ENCODE peak calls at places on chromosomes 1 and 21, in five cellular contexts. E is endothelial cell of umbilical vein, L is breast epithelium, O is H1, V is spleen. F is an unnamed sample. For H3K4me1, the result is how much of the 10 kb centered on the place peaks cover.

GRCh38 chr1:8540266-8540926 is 222.5 kb downstream of the SLC45A1 start:
- DNase-seq in L (no peak), V (no peak), E (peak), O (no peak), F (no peak)

GRCh38 chr1:227543283-227544066 is 19.9 kb upstream of the ZNF678 start:
- DNase-seq in V (peak), E (no peak), L (peak), O (no peak), F (no peak)

GRCh38 chr1:110234691-110235090 is 24.6 kb downstream of the KCNC4 start:
- DNase-seq in V (no peak), L (no peak), E (no peak), O (no peak), F (no peak)

GRCh38 chr1:18009061-18009728 is 98.4 kb upstream of the IGSF21 start:
- DNase-seq in V (no peak), L (no peak), O (no peak), E (no peak), F (no peak)

GRCh38 chr1:190179817-190180216 is 297.8 kb downstream of the BRINP3 start:
- DNase-seq in E (no peak), V (no peak), O (no peak), L (no peak), F (no peak)

GRCh38 chr1:162485236-162485635 is 12.4 kb upstream of the UHMK1 start:
- DNase-seq in E (no peak), O (no peak), L (no peak), V (no peak), F (no peak)

GRCh38 chr21:41133896-41134522 is 34.0 kb upstream of the BACE2 start:
- DNase-seq in V (no peak), E (peak), L (no peak), O (no peak), F (no peak)

GRCh38 chr1:230303822-230304221 is 122.3 kb downstream of the PGBD5 start:
- DNase-seq in V (no peak), L (no peak), O (no peak), E (peak), F (no peak)

GRCh38 chr1:97384294-97384952 is 536.4 kb downstream of the DPYD start:
- DNase-seq in O (no peak), L (no peak), E (peak), V (no peak), F (no peak)

GRCh38 chr1:203437696-203438315 is 37.8 kb upstream of the PRELP start:
- DNase-seq in L (no peak), O (no peak), V (no peak), E (no peak), F (no peak)

GRCh38 chr1:174058639-174059038 is 36.5 kb upstream of the RC3H1 start:
- DNase-seq in V (no peak), E (no peak), O (no peak), L (no peak), F (no peak)

GRCh38 chr1:206030714-206031113 is 7.0 kb upstream of the CTSE start:
- DNase-seq in E (peak), V (peak), O (no peak), L (no peak), F (no peak)

GRCh38 chr21:26800455-26801454 is 44.5 kb downstream of the ADAMTS1 start:
- DNase-seq in L (no peak), E (no peak), O (no peak), V (no peak), F (no peak)

GRCh38 chr1:248834343-248834940 is 3.6 kb upstream of the ZNF672 start:
- DNase-seq in E (no peak), V (peak), L (no peak), O (no peak), F (no peak)

GRCh38 chr1:208258277-208258676 is 14.1 kb upstream of the PLXNA2 start:
- DNase-seq in V (no peak), E (no peak), O (no peak), L (no peak), F (no peak)

GRCh38 chr1:169538998-169539871 is 47.0 kb downstream of the F5 start:
- DNase-seq in L (no peak), E (no peak), O (no peak), V (no peak), F (no peak)

GRCh38 chr1:234611153-234611798 is 1.3 kb upstream of the IRF2BP2 start:
- DNase-seq in E (peak), V (no peak), O (peak), L (no peak), F (no peak)

GRCh38 chr21:26449161-26449560 is 123.9 kb downstream of the CYYR1 start:
- DNase-seq in L (no peak), O (no peak), V (no peak), E (peak), F (no peak)

GRCh38 chr1:170701962-170702361 is 38.0 kb downstream of the PRRX1 start:
- DNase-seq in V (no peak), O (no peak), E (no peak), L (no peak), F (no peak)

GRCh38 chr1:15671430-15671829 is 12.7 kb upstream of the PLEKHM2 start:
- DNase-seq in L (no peak), O (no peak), E (no peak), V (no peak), F (no peak)

GRCh38 chr1:154014154-154014910 is 23.8 kb downstream of the RPS27 start:
- DNase-seq in E (no peak), V (no peak), O (no peak), L (no peak), F (no peak)

GRCh38 chr1:71834570-71835441 is 447.5 kb downstream of the NEGR1 start:
- DNase-seq in E (peak), L (no peak), O (no peak), V (no peak), F (no peak)

GRCh38 chr1:3338725-3339070 is 115.8 kb upstream of the ARHGEF16 start:
- DNase-seq in V (no peak), O (no peak), E (no peak), L (no peak), F (no peak)

GRCh38 chr21:34201441-34201838 is 128.1 kb downstream of the MRPS6 start:
- DNase-seq in V (no peak), E (no peak), O (no peak), L (no peak), F (no peak)

GRCh38 chr1:33575324-33575879 is 103.0 kb downstream of the ZSCAN20 start:
- DNase-seq in E (no peak), V (no peak), L (no peak), O (no peak), F (no peak)

GRCh38 chr21:34107606-34108005 is 34.2 kb downstream of the MRPS6 start:
- DNase-seq in E (no peak), V (no peak), O (no peak), L (no peak), F (no peak)

GRCh38 chr1:180188103-180188506 is 33.4 kb downstream of the QSOX1 start:
- DNase-seq in O (no peak), V (no peak), E (peak), L (no peak), F (no peak)

GRCh38 chr1:160205242-160205973 is at the start of gene PEA15:
- DNase-seq in E (peak), O (no peak), L (peak), V (peak), F (peak)
- TF ChIP-seq POLR2AphosphoS5 in E (peak), O (peak), L (peak), V (peak), F (peak)

GRCh38 chr1:41734201-41734915 is 184.4 kb downstream of the HIVEP3 start:
- DNase-seq in O (no peak), V (no peak), L (no peak), E (no peak), F (no peak)

GRCh38 chr1:41735587-41736290 is 183.0 kb downstream of the HIVEP3 start:
- DNase-seq in E (no peak), V (no peak), L (no peak), O (no peak), F (no peak)

GRCh38 chr1:41733725-41734124 is 185.0 kb downstream of the HIVEP3 start:
- DNase-seq in L (no peak), O (no peak), V (peak), E (no peak), F (no peak)

GRCh38 chr1:41733021-41733420 is 185.7 kb downstream of the HIVEP3 start:
- DNase-seq in L (no peak), E (no peak), O (no peak), V (no peak), F (no peak)

DNA sequence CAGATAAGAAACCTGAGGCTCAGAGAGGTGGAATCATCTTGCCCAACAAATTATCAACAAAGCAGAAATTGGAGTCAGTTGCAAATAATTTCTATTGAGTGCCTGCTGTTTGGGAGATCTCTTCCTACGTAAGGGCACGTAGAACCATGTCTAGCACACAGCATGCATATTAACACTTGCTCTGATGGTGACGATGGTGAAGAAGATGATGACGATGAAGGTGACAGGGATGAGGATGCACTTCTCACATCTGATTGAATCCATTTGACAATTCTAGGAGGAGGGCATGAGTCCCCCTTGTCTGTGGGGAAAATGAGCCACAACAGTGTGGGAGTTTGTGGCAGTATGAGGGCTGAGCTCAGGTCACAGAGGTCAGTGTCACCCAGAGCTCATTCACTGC is 183.6 kb downstream of the HIVEP3 start:
- DNase-seq in L (no peak), V (no peak), E (no peak), O (no peak), F (no peak)
- H3K4me1 ChIP-seq in L (under half), V (under half), E (under half), O (under half), F (under half)

GRCh38 chr1:25247024-25247828 is at the start of gene RSRP1:
- DNase-seq in L (peak), E (peak), V (peak), O (peak), F (peak)
- TF ChIP-seq POLR2A in L (peak), E (peak), V (peak), O (peak), F (peak)

GRCh38 chr21:24050233-24050632 is 1557.0 kb downstream of the MRPL39 start:
- DNase-seq in L (no peak), V (no peak), E (no peak), O (no peak), F (no peak)

GRCh38 chr21:24046816-24047443 is 1560.4 kb downstream of the MRPL39 start:
- DNase-seq in V (no peak), E (peak), L (no peak), O (no peak), F (no peak)

GRCh38 chr21:24042687-24043086 is 1564.6 kb downstream of the MRPL39 start:
- DNase-seq in V (no peak), E (no peak), O (no peak), L (no peak), F (no peak)

GRCh38 chr21:24045373-24045772 is 1561.9 kb downstream of the MRPL39 start:
- DNase-seq in O (no peak), V (no peak), L (no peak), E (no peak), F (no peak)

DNA sequence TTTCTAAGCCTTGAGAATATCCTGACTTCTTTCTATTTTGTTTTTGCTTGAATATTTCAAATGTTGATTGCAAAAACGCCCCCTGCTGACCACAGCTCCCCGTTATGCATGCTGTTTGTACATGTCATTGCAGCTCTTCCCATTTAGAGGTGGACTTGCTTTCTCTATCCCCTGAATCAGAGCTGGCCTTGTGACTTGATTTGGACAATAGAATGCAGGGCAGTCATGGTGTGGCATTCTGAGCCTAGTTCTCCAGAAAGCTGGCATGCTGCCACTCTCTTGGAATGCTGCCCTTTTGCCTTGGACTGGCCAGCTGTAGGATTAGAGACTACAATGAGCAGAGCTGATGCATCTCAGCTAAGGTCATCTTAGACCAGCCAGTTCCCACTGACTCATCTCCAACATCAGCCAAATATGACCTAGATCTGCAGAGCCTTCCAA is 1561.5 kb downstream of the MRPL39 start:
- DNase-seq in E (peak), V (peak), L (peak), O (no peak), F (no peak)
- TF ChIP-seq POLR2AphosphoS5 in E (peak), V (peak), L (no peak), O (no peak), F (no peak)

DNA sequence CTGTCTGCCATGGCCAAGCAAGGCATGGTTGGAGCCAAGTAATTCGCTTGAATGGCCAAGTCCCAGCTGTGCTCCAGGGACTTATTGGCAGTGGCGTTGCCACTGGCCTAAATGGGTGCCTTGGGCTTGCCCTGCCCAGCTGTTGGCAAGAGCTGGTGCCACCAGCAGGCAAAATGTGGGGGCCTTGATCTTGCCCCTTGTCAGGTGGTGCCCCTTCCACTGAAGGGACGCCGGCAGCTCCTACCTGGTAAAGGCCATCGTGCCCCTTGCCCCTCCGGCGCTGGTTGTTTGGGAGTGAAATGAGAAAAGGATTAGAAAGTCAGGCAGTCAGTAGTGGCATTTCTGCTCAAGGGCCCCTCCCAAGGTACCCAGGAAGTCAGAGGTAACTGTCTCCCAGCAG is 85.5 kb downstream of the CD247 start:
- DNase-seq in E (no peak), O (no peak), L (no peak), V (no peak), F (no peak)
- H3K4me1 ChIP-seq in E (under half), O (under half), L (under half), V (under half), F (under half)

GRCh38 chr1:77945345-77945744 is 33.5 kb downstream of the FUBP1 start:
- DNase-seq in E (no peak), O (no peak), V (no peak), L (no peak), F (no peak)
- TF ChIP-seq POLR2A in E (no peak), O (no peak), V (no peak), L (no peak), F (no peak)

DNA sequence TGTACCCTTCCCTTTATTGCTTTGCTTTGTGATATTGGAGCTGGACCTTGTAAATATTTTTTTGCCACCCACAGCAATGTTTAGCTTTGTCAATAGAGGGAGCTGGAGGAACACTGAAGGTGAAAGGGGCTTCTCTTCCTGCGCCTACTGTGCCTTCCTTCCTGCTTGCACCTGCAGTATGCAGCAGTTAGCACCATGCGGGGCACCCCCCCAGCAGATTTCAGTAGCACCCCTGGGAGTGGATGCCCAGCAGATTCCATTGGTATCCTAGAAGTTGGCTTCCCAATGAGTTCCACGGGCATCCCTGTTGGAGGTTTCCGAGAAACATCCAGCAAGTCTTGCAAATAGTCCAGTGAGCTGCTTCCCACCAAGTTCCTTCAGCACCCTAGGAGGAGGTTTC is 25.6 kb downstream of the S100A10 start:
- DNase-seq in V (no peak), E (peak), O (no peak), L (no peak), F (no peak)
- TF ChIP-seq POLR2AphosphoS5 in V (no peak), E (no peak), O (no peak), L (no peak), F (no peak)

DNA sequence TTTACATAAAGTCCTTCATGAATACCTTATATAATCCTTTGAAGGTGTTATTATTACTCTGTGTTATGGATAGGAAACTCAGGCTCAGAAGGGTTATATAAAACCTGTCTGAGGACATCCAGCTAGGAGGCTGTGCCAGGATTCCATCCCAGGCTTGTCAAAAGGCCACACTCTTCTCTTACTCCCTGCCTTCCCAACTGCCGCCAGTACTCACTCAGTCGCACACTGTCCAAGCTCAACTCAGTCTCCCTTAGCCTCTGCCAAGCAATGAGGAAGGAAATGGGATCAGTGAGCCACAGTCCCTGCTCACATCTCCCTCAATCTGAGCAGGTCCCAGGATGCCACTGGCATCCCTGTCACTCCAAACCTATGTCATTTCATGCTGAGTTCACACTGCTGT is 94.4 kb downstream of the NAV1 start:
- DNase-seq in L (no peak), O (no peak), V (no peak), E (no peak), F (no peak)
- H3K4me1 ChIP-seq in L (under half), O (under half), V (under half), E (half or more), F (under half)